ENCODE peak calls at places on chromosomes 5 and 9, in seven cellular contexts. P, Q, H, N, D, A and E are unnamed samples.

GRCh38 chr5:96880402-96881164 is 4.3 kb downstream of the ERAP2 start:
- DNase-seq in H (no peak), A (no peak), Q (no peak), D (no peak), N (peak; percentile 60), P (no peak), E (no peak)

GRCh38 chr9:100167176-100167575 is 68.1 kb downstream of the INVS start:
- DNase-seq in Q (no peak), D (no peak), N (no peak), A (no peak), P (no peak), H (no peak), E (no peak)

GRCh38 chr5:5523066-5523505 is 100.6 kb downstream of the ICE1 start:
- DNase-seq in N (no peak), A (no peak), P (no peak), D (no peak), H (no peak), Q (no peak), E (no peak)

GRCh38 chr5:65926276-65926761 is at the start of gene ERBIN:
- DNase-seq in N (peak; percentile 66), D (peak; percentile 69), A (peak; percentile 84), P (peak; percentile 83), Q (peak; percentile 91), H (peak; percentile 85), E (no peak)

GRCh38 chr5:178120661-178121357 is 7.5 kb downstream of the N4BP3 start:
- DNase-seq in A (peak; percentile 80), Q (peak; percentile 97), D (peak; percentile 79), N (peak; percentile 53), H (peak; percentile 82), P (peak; percentile 84), E (no peak)

GRCh38 chr5:103638979-103639378 is 76.4 kb upstream of the NUDT12 start:
- DNase-seq in P (no peak), D (no peak), N (no peak), H (no peak), Q (no peak), A (no peak), E (no peak)

GRCh38 chr5:52997424-52997823 is 8.3 kb downstream of the ITGA2 start:
- DNase-seq in H (no peak), A (no peak), P (no peak), Q (no peak), D (no peak), N (no peak), E (no peak)

GRCh38 chr9:89746385-89747116 is 141.7 kb downstream of the GADD45G start:
- DNase-seq in Q (no peak), D (no peak), A (peak; percentile 58), P (no peak), N (no peak), H (peak; percentile 71), E (no peak)

GRCh38 chr5:67059747-67060490 is 136.7 kb downstream of the CD180 start:
- DNase-seq in Q (no peak), P (no peak), A (no peak), D (no peak), N (peak; percentile 49), H (no peak), E (no peak)

GRCh38 chr9:106964822-106965525 is 102.0 kb downstream of the ZNF462 start:
- DNase-seq in D (no peak), H (no peak), A (no peak), N (peak; percentile 43), P (no peak), Q (no peak), E (no peak)

GRCh38 chr9:81591791-81592190 is 97.6 kb downstream of the TLE1 start:
- DNase-seq in H (no peak), P (no peak), D (no peak), Q (no peak), A (no peak), N (no peak), E (no peak)
- H3K27ac ChIP-seq in H (no peak overlapping the region), P (no peak overlapping the region), D (no peak overlapping the region), Q (no peak overlapping the region), A (no peak overlapping the region), N (peak overlapping the region; percentile 29), E (no peak overlapping the region)

DNA sequence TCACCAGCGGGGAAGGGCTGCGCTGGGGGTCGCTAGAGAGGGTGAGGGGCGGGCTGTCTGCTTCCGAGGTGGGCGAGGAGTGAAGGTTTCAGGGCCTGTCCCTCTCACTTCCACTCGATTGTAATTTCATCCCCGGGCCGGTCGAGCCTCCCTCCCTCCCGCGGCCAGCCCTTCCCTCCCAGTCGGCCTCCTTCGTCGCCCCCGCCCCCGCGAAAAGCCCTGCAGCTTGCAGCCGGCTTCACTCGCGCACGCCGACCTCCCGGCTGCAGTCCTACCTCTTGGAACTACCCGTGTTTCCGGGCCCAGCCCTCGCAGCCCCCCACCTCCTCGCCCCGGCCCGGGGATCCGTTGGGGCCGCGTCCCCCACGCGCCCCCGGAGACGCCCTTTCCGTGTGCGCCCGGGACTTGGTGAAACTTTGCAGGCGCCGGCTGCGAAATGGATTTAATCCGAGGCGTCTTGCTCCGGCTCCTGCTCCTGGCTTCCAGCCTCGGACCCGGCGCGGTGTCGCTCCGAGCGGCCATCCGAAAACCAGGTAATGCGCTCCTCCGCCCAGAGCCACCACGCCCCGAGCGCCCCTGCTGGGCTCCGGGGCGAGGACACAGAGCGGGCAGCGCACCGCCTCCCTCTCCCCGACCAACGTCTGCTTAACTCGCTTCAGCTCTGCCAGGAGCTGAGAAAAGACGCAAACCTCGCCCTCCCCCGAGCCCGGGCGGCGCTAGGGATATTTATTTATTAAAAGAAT is at the start of gene EGFLAM:
- DNase-seq in D (peak; percentile 79), P (peak; percentile 17), N (peak; percentile 17), H (peak; percentile 46), A (peak; percentile 52), Q (no peak), E (no peak)
- H3K27ac ChIP-seq in D (no peak within 1 kb of the TSS), P (no peak within 1 kb of the TSS), N (no peak within 1 kb of the TSS), H (peak within 1 kb of the TSS; percentile 81), A (peak within 1 kb of the TSS; percentile 59), Q (no peak within 1 kb of the TSS), E (no peak within 1 kb of the TSS)

GRCh38 chr9:2013688-2014087 is 1.5 kb upstream of the SMARCA2 start:
- DNase-seq in Q (no peak), P (no peak), A (no peak), N (peak; percentile 5), H (no peak), D (no peak), E (no peak)
- H3K27ac ChIP-seq in Q (peak overlapping the region; percentile 96), P (peak overlapping the region; percentile 97), A (peak overlapping the region; percentile 98), N (no peak overlapping the region), H (peak overlapping the region; percentile 97), D (no peak overlapping the region), E (no peak overlapping the region)

GRCh38 chr9:88110026-88110425 is 28.2 kb downstream of the SPATA31C2 start:
- DNase-seq in D (no peak), P (no peak), A (no peak), Q (no peak), H (no peak), N (no peak), E (no peak)

GRCh38 chr9:88108779-88109178 is 29.5 kb downstream of the SPATA31C2 start:
- DNase-seq in Q (no peak), D (no peak), H (no peak), P (no peak), A (no peak), N (no peak), E (no peak)

GRCh38 chr9:88106492-88106891 is 31.8 kb downstream of the SPATA31C2 start:
- DNase-seq in A (peak; percentile 13), P (peak; percentile 39), D (no peak), N (peak; percentile 48), Q (peak; percentile 58), H (no peak), E (peak; percentile 20)
- H3K27ac ChIP-seq in A (no peak overlapping the region), P (no peak overlapping the region), D (no peak overlapping the region), N (no peak overlapping the region), Q (no peak overlapping the region), H (no peak overlapping the region), E (no peak overlapping the region)

DNA sequence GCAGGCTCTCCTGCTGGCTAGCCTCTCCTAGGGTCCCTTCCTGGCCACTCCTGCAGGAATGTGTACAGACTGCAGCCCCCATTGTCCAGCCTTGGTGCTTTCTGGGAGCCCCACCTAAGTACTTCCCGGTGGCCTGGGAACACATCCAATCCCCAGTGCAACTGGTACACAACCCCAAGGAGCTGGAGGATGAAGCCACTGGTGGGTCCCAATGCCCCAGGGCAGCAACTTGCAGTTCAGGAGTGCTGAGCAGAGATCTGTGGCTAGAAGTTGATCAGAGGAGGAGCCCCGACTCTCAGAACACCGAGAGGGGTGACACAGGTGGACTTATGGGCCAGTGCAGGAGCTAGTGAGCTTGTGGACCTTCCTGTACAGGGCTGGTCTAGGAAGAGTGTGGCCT is 1093.7 kb upstream of the ACO1 start:
- DNase-seq in N (no peak), Q (no peak), H (no peak), P (no peak), D (no peak), A (no peak), E (no peak)
- H3K27ac ChIP-seq in N (no peak overlapping the region), Q (no peak overlapping the region), H (no peak overlapping the region), P (no peak overlapping the region), D (no peak overlapping the region), A (no peak overlapping the region), E (no peak overlapping the region)

GRCh38 chr9:126663661-126664072 is 49.9 kb downstream of the LMX1B start:
- DNase-seq in Q (no peak), D (no peak), A (peak; percentile 63), H (peak; percentile 41), N (no peak), P (no peak), E (no peak)

GRCh38 chr9:126661521-126662251 is 48.0 kb downstream of the LMX1B start:
- DNase-seq in Q (no peak), D (no peak), H (no peak), N (peak; percentile 96), A (no peak), P (no peak), E (no peak)

GRCh38 chr9:126658201-126658600 is 44.5 kb downstream of the LMX1B start:
- DNase-seq in A (no peak), Q (no peak), P (no peak), N (no peak), D (no peak), H (no peak), E (no peak)

GRCh38 chr9:126658964-126659555 is 45.3 kb downstream of the LMX1B start:
- DNase-seq in A (no peak), N (no peak), Q (no peak), P (no peak), D (no peak), H (no peak), E (no peak)

GRCh38 chr9:126661122-126661520 is 47.4 kb downstream of the LMX1B start:
- DNase-seq in A (no peak), N (no peak), P (no peak), Q (no peak), D (no peak), H (no peak), E (no peak)
- H3K27ac ChIP-seq in A (no peak overlapping the region), N (no peak overlapping the region), P (no peak overlapping the region), Q (no peak overlapping the region), D (no peak overlapping the region), H (no peak overlapping the region), E (no peak overlapping the region)

GRCh38 chr9:36092014-36092413 is 44.5 kb upstream of the GLIPR2 start:
- DNase-seq in A (no peak), P (no peak), H (no peak), D (no peak), N (no peak), Q (no peak), E (no peak)

GRCh38 chr9:36088020-36088419 is 48.5 kb upstream of the GLIPR2 start:
- DNase-seq in P (no peak), D (no peak), Q (no peak), A (no peak), N (no peak), H (no peak), E (no peak)

GRCh38 chr9:36093384-36093783 is 43.1 kb upstream of the GLIPR2 start:
- DNase-seq in N (no peak), D (no peak), A (no peak), P (peak; percentile 14), Q (no peak), H (no peak), E (no peak)

GRCh38 chr9:36092509-36093215 is 43.9 kb upstream of the GLIPR2 start:
- DNase-seq in N (no peak), A (no peak), Q (peak; percentile 65), H (no peak), D (no peak), P (peak; percentile 15), E (no peak)

GRCh38 chr9:36091028-36091953 is 45.2 kb upstream of the GLIPR2 start:
- DNase-seq in D (peak; percentile 25), P (peak; percentile 33), A (peak; percentile 39), Q (no peak), N (no peak), H (no peak), E (no peak)
- H3K27ac ChIP-seq in D (peak overlapping the region; percentile 60), P (no peak overlapping the region), A (no peak overlapping the region), Q (no peak overlapping the region), N (no peak overlapping the region), H (peak overlapping the region; percentile 58), E (no peak overlapping the region)